ENCODE peak calls at places on chromosomes 6 and 20, in nine cellular contexts. R, Z, A, B, D, N, S, J and T are unnamed samples.

GRCh38 chr6:19616022-19616421 is 221.1 kb upstream of the ID4 start:
- DNase-seq in R (no peak), A (no peak), Z (no peak), S (no peak), D (no peak), N (no peak), J (no peak), B (no peak), T (no peak)

GRCh38 chr6:7939186-7939863 is 28.7 kb upstream of the TXNDC5 start:
- DNase-seq in J (no peak), B (no peak), S (no peak), A (no peak), N (no peak), R (peak; percentile 28), D (no peak), Z (no peak), T (no peak)

GRCh38 chr6:131292145-131292938 is 157.1 kb downstream of the AKAP7 start:
- DNase-seq in J (no peak), N (no peak), R (no peak), Z (no peak), S (no peak), A (no peak), B (no peak), D (no peak), T (no peak)

GRCh38 chr6:105667061-105667460 is 264.2 kb upstream of the PREP start:
- DNase-seq in A (no peak), Z (no peak), B (no peak), D (no peak), S (no peak), J (no peak), N (no peak), R (no peak), T (no peak)

GRCh38 chr6:15505463-15505918 is 157.3 kb downstream of the DTNBP1 start:
- DNase-seq in R (no peak), N (no peak), Z (no peak), A (no peak), B (no peak), S (no peak), J (no peak), D (no peak), T (no peak)

GRCh38 chr6:35970181-35970580 is 49.3 kb upstream of the SRPK1 start:
- DNase-seq in R (no peak), A (no peak), S (no peak), Z (peak; percentile 80), N (no peak), J (no peak), B (no peak), D (no peak), T (peak; percentile 34)

GRCh38 chr20:36574278-36575065 is 1.1 kb downstream of the TGIF2 start:
- DNase-seq in N (peak; percentile 46), S (peak; percentile 22), R (no peak), Z (peak; percentile 38), A (peak; percentile 82), J (peak; percentile 58), B (no peak), D (peak; percentile 67), T (no peak)

GRCh38 chr6:31356216-31356945 is 598 bp downstream of the HLA-B start:
- DNase-seq in J (no peak), S (no peak), D (no peak), R (no peak), A (peak; percentile 25), Z (peak; percentile 18), N (no peak), B (no peak), T (no peak)